ENCODE peak calls at places on chromosomes 4 and X, in four cellular contexts. H is pons; N is activated CD8-positive, alpha-beta memory T cell treated with anti-CD3 and anti-CD28 coated beads for 4 hours; X is stimulated activated CD4-positive, alpha-beta T cell treated with anti-CD3 and anti-CD28 coated beads, Interleukin-12 subunit alpha, Interleukin-12 subunit beta, amount 100 ng/mL, for 4 hours. U is an unnamed sample.

GRCh38 chr4:42371306-42372063 is 25.8 kb upstream of the SHISA3 start:
- DNase-seq in H (peak), N (no peak), X (no peak), U (peak)

GRCh38 chr4:116688536-116688935 is 396.8 kb downstream of the TRAM1L1 start:
- DNase-seq in H (no peak), N (no peak), X (no peak), U (no peak)

GRCh38 chr4:155411546-155411945 is 34.8 kb upstream of the MAP9 start:
- DNase-seq in H (no peak), N (no peak), X (no peak), U (no peak)

GRCh38 chrX:151151668-151152267 is 24.6 kb upstream of the GPR50 start:
- DNase-seq in H (peak), N (peak), X (peak), U (peak)

GRCh38 chr4:121283319-121283718 is 97.5 kb downstream of the QRFPR start:
- DNase-seq in H (no peak), N (no peak), X (no peak), U (no peak)

GRCh38 chrX:86946569-86946968 is 571.0 kb upstream of the KLHL4 start:
- DNase-seq in H (peak), N (no peak), X (no peak), U (peak)

GRCh38 chr4:16693040-16693506 is 205.4 kb downstream of the LDB2 start:
- DNase-seq in H (peak), N (no peak), X (no peak), U (no peak)

GRCh38 chr4:103199009-103199408 is 866 bp upstream of the CENPE start:
- DNase-seq in H (no peak), N (no peak), X (no peak), U (no peak)

GRCh38 chr4:13522282-13523104 is 21.8 kb downstream of the NKX3-2 start:
- DNase-seq in H (no peak), N (no peak), X (no peak), U (no peak)

GRCh38 chr4:7167706-7168105 is 24.6 kb upstream of the SORCS2 start:
- DNase-seq in H (no peak), N (no peak), X (no peak), U (no peak)

GRCh38 chrX:15977644-15978043 is 123.0 kb upstream of the AP1S2 start:
- DNase-seq in H (no peak), N (no peak), X (no peak), U (no peak)

GRCh38 chr4:158008551-158009218 is 164.1 kb downstream of the GASK1B start:
- DNase-seq in H (peak), N (no peak), X (no peak), U (no peak)

GRCh38 chr4:85780664-85781063 is 305.7 kb downstream of the ARHGAP24 start:
- DNase-seq in H (no peak), N (no peak), X (no peak), U (no peak)

GRCh38 chr4:112127736-112128322 is 17.4 kb upstream of the FAM241A start:
- DNase-seq in H (no peak), N (no peak), X (no peak), U (no peak)

GRCh38 chr4:6771229-6771671 is 11.3 kb upstream of the KIAA0232 start:
- DNase-seq in H (no peak), N (no peak), X (no peak), U (no peak)

GRCh38 chrX:70505451-70505841 is 60.8 kb downstream of the DLG3 start:
- DNase-seq in H (no peak), N (no peak), X (no peak), U (no peak)

GRCh38 chr4:163474027-163474426 is 473 bp upstream of the TKTL2 start:
- DNase-seq in H (no peak), N (no peak), X (no peak), U (no peak)

GRCh38 chrX:154603438-154604430 is 15.3 kb downstream of the CTAG1B start:
- DNase-seq in H (peak), N (no peak), X (no peak), U (no peak)

GRCh38 chrX:124388562-124388961 is 42.2 kb downstream of the SH2D1A start:
- DNase-seq in H (peak), N (peak), X (peak), U (peak)

GRCh38 chr4:152951348-152951747 is 15.2 kb downstream of the FHDC1 start:
- DNase-seq in H (no peak), N (no peak), X (no peak), U (no peak)

GRCh38 chrX:130095249-130095648 is 15.0 kb downstream of the ELF4 start:
- DNase-seq in H (no peak), N (no peak), X (no peak), U (no peak)

GRCh38 chrX:72305286-72306084 is at the start of gene CITED1:
- DNase-seq in H (no peak), N (no peak), X (no peak), U (no peak)

GRCh38 chrX:136497556-136498048 is at the start of gene HTATSF1:
- DNase-seq in H (no peak), N (no peak), X (no peak), U (no peak)

GRCh38 chr4:114466299-114466698 is 132.3 kb upstream of the UGT8 start:
- DNase-seq in H (no peak), N (no peak), X (no peak), U (no peak)

GRCh38 chr4:127698789-127699200 is 31.4 kb upstream of the SLC25A31 start:
- DNase-seq in H (no peak), N (no peak), X (no peak), U (no peak)

GRCh38 chrX:83469551-83469950 is 38.5 kb upstream of the POU3F4 start:
- DNase-seq in H (peak), N (no peak), X (no peak), U (peak)

GRCh38 chr4:186932631-186933150 is 209.0 kb upstream of the FAT1 start:
- DNase-seq in H (no peak), N (no peak), X (no peak), U (peak)

GRCh38 chr4:101941816-101942358 is 151.4 kb downstream of the BANK1 start:
- DNase-seq in H (no peak), N (no peak), X (no peak), U (no peak)

GRCh38 chrX:10356979-10357378 is 200.2 kb downstream of the CLCN4 start:
- DNase-seq in H (no peak), N (no peak), X (no peak), U (no peak)

GRCh38 chrX:140034916-140035315 is 69.6 kb upstream of the CXorf66 start:
- DNase-seq in H (no peak), N (no peak), X (no peak), U (peak)

GRCh38 chr4:94758141-94758699 is 465 bp downstream of the BMPR1B start:
- DNase-seq in H (no peak), N (no peak), X (no peak), U (no peak)

GRCh38 chrX:68060506-68061205 is 372.6 kb downstream of the OPHN1 start:
- DNase-seq in H (no peak), N (no peak), X (no peak), U (no peak)

GRCh38 chr4:76850010-76850441 is 47.9 kb downstream of the SOWAHB start:
- DNase-seq in H (no peak), N (no peak), X (no peak), U (no peak)

GRCh38 chr4:56213543-56213942 is 173.7 kb downstream of the AASDH start:
- DNase-seq in H (no peak), N (no peak), X (no peak), U (no peak)

GRCh38 chr4:138851626-138852443 is 163.7 kb upstream of the NOCT start:
- DNase-seq in H (no peak), N (no peak), X (no peak), U (peak)

GRCh38 chr4:86640469-86640868 is 46.4 kb downstream of the PTPN13 start:
- DNase-seq in H (no peak), N (no peak), X (no peak), U (no peak)

U was measured in NCI-H1105 treated with DMSO at 0.1 percent for 48 hours.